ENCODE peak calls at places on chromosomes 1 and 21, in seven cellular contexts. One of them, this sample, is unnamed.

GRCh38 chr1:228206582-228207351 is 1.1 kb upstream of the OBSCN start:
- DNase-seq in adrenal gland: no peak
- DNase-seq in Peyer's patch: peak; percentile 40
- DNase-seq in thoracic aorta: no peak
- DNase-seq in tibial artery: peak; percentile 62
- DNase-seq in astrocyte of the spinal cord: no peak
- DNase-seq in HCT116: no peak
- DNase-seq in this sample: peak; percentile 44

GRCh38 chr1:54849219-54850081 is 37.5 kb downstream of the DHCR24 start:
- DNase-seq in astrocyte of the spinal cord: no peak
- DNase-seq in Peyer's patch: no peak
- DNase-seq in HCT116: no peak
- DNase-seq in thoracic aorta: no peak
- DNase-seq in tibial artery: peak; percentile 13
- DNase-seq in adrenal gland: no peak
- DNase-seq in this sample: no peak

GRCh38 chr1:56967900-56968832 is 2.4 kb upstream of the C8B start:
- DNase-seq in adrenal gland: no peak
- DNase-seq in tibial artery: no peak
- DNase-seq in HCT116: peak; percentile 7
- DNase-seq in Peyer's patch: no peak
- DNase-seq in astrocyte of the spinal cord: no peak
- DNase-seq in thoracic aorta: no peak
- DNase-seq in this sample: no peak

GRCh38 chr1:58586296-58586695 is 9.2 kb upstream of the TACSTD2 start:
- DNase-seq in tibial artery: no peak
- DNase-seq in Peyer's patch: no peak
- DNase-seq in HCT116: no peak
- DNase-seq in thoracic aorta: no peak
- DNase-seq in astrocyte of the spinal cord: no peak
- DNase-seq in adrenal gland: no peak
- DNase-seq in this sample: no peak

GRCh38 chr21:16794944-16795343 is 717.9 kb upstream of the CXADR start:
- DNase-seq in thoracic aorta: no peak
- DNase-seq in HCT116: no peak
- DNase-seq in adrenal gland: peak; percentile 86
- DNase-seq in Peyer's patch: no peak
- DNase-seq in astrocyte of the spinal cord: peak; percentile 94
- DNase-seq in tibial artery: no peak
- DNase-seq in this sample: peak; percentile 66

GRCh38 chr1:234970371-234970730 is 158.3 kb downstream of the TOMM20 start:
- DNase-seq in Peyer's patch: peak; percentile 37
- DNase-seq in adrenal gland: no peak
- DNase-seq in astrocyte of the spinal cord: peak; percentile 97
- DNase-seq in thoracic aorta: no peak
- DNase-seq in tibial artery: no peak
- DNase-seq in HCT116: no peak
- DNase-seq in this sample: no peak

GRCh38 chr1:246782120-246782900 is 58.1 kb downstream of the SCCPDH start:
- DNase-seq in astrocyte of the spinal cord: peak; percentile 81
- DNase-seq in tibial artery: peak; percentile 57
- DNase-seq in Peyer's patch: no peak
- DNase-seq in HCT116: no peak
- DNase-seq in adrenal gland: peak; percentile 55
- DNase-seq in thoracic aorta: no peak
- DNase-seq in this sample: peak; percentile 61

GRCh38 chr1:38094711-38095336 is 48.2 kb upstream of the POU3F1 start:
- DNase-seq in Peyer's patch: no peak
- DNase-seq in HCT116: no peak
- DNase-seq in tibial artery: no peak
- DNase-seq in adrenal gland: no peak
- DNase-seq in thoracic aorta: no peak
- DNase-seq in astrocyte of the spinal cord: no peak
- DNase-seq in this sample: no peak

GRCh38 chr1:154478639-154479038 is 23.4 kb upstream of the TDRD10 start:
- DNase-seq in adrenal gland: no peak
- DNase-seq in HCT116: no peak
- DNase-seq in thoracic aorta: no peak
- DNase-seq in astrocyte of the spinal cord: peak; percentile 30
- DNase-seq in tibial artery: no peak
- DNase-seq in Peyer's patch: no peak
- DNase-seq in this sample: no peak

GRCh38 chr1:86382878-86383277 is 13.2 kb downstream of the ODF2L start:
- DNase-seq in thoracic aorta: no peak
- DNase-seq in adrenal gland: no peak
- DNase-seq in Peyer's patch: no peak
- DNase-seq in tibial artery: no peak
- DNase-seq in astrocyte of the spinal cord: peak; percentile 15
- DNase-seq in HCT116: no peak
- DNase-seq in this sample: no peak

GRCh38 chr1:40450491-40451237 is 388 bp downstream of the ZFP69B start:
- DNase-seq in HCT116: no peak
- DNase-seq in adrenal gland: no peak
- DNase-seq in Peyer's patch: peak; percentile 64
- DNase-seq in astrocyte of the spinal cord: peak; percentile 76
- DNase-seq in tibial artery: no peak
- DNase-seq in thoracic aorta: no peak
- DNase-seq in this sample: no peak

GRCh38 chr1:70112838-70113237 is 92.5 kb downstream of the LRRC40 start:
- DNase-seq in astrocyte of the spinal cord: no peak
- DNase-seq in Peyer's patch: no peak
- DNase-seq in HCT116: no peak
- DNase-seq in tibial artery: no peak
- DNase-seq in thoracic aorta: no peak
- DNase-seq in adrenal gland: no peak
- DNase-seq in this sample: no peak

GRCh38 chr1:220544901-220545303 is 17.0 kb downstream of the MARK1 start:
- DNase-seq in thoracic aorta: no peak
- DNase-seq in Peyer's patch: no peak
- DNase-seq in adrenal gland: no peak
- DNase-seq in HCT116: no peak
- DNase-seq in astrocyte of the spinal cord: no peak
- DNase-seq in tibial artery: no peak
- DNase-seq in this sample: no peak

GRCh38 chr1:173097001-173097400 is 46.3 kb upstream of the TNFSF18 start:
- DNase-seq in tibial artery: no peak
- DNase-seq in thoracic aorta: no peak
- DNase-seq in Peyer's patch: no peak
- DNase-seq in HCT116: no peak
- DNase-seq in adrenal gland: no peak
- DNase-seq in astrocyte of the spinal cord: peak; percentile 21
- DNase-seq in this sample: no peak

GRCh38 chr1:177080564-177080963 is 83.9 kb downstream of the ASTN1 start:
- DNase-seq in tibial artery: no peak
- DNase-seq in adrenal gland: no peak
- DNase-seq in thoracic aorta: no peak
- DNase-seq in HCT116: no peak
- DNase-seq in Peyer's patch: no peak
- DNase-seq in astrocyte of the spinal cord: no peak
- DNase-seq in this sample: no peak

GRCh38 chr1:46549697-46550681 is 1.5 kb downstream of the KNCN start:
- DNase-seq in HCT116: no peak
- DNase-seq in adrenal gland: peak; percentile 4
- DNase-seq in astrocyte of the spinal cord: peak; percentile 25
- DNase-seq in Peyer's patch: peak; percentile 58
- DNase-seq in thoracic aorta: no peak
- DNase-seq in tibial artery: no peak
- DNase-seq in this sample: no peak

GRCh38 chr1:226635456-226635941 is 86.9 kb downstream of the STUM start:
- DNase-seq in tibial artery: peak; percentile 63
- DNase-seq in adrenal gland: no peak
- DNase-seq in HCT116: no peak
- DNase-seq in thoracic aorta: no peak
- DNase-seq in Peyer's patch: peak; percentile 63
- DNase-seq in astrocyte of the spinal cord: no peak
- DNase-seq in this sample: no peak

GRCh38 chr1:168121314-168122029 is 15.3 kb downstream of the GPR161 start:
- DNase-seq in adrenal gland: peak; percentile 54
- DNase-seq in Peyer's patch: peak; percentile 58
- DNase-seq in thoracic aorta: peak; percentile 14
- DNase-seq in HCT116: no peak
- DNase-seq in astrocyte of the spinal cord: peak; percentile 90
- DNase-seq in tibial artery: peak; percentile 94
- DNase-seq in this sample: peak; percentile 88

GRCh38 chr1:234532511-234532922 is 53.5 kb upstream of the TARBP1 start:
- DNase-seq in thoracic aorta: peak; percentile 28
- DNase-seq in tibial artery: peak; percentile 91
- DNase-seq in astrocyte of the spinal cord: no peak
- DNase-seq in HCT116: no peak
- DNase-seq in Peyer's patch: peak; percentile 48
- DNase-seq in adrenal gland: no peak
- DNase-seq in this sample: peak; percentile 87

GRCh38 chr1:213162338-213162737 is 111.3 kb downstream of the RPS6KC1 start:
- DNase-seq in Peyer's patch: no peak
- DNase-seq in HCT116: no peak
- DNase-seq in astrocyte of the spinal cord: peak; percentile 28
- DNase-seq in thoracic aorta: no peak
- DNase-seq in adrenal gland: peak; percentile 67
- DNase-seq in tibial artery: peak; percentile 72
- DNase-seq in this sample: no peak

GRCh38 chr1:15101801-15102200 is 51.7 kb upstream of the TMEM51 start:
- DNase-seq in astrocyte of the spinal cord: no peak
- DNase-seq in thoracic aorta: no peak
- DNase-seq in HCT116: no peak
- DNase-seq in Peyer's patch: no peak
- DNase-seq in tibial artery: no peak
- DNase-seq in adrenal gland: no peak
- DNase-seq in this sample: no peak

GRCh38 chr1:218380125-218380977 is 35.2 kb downstream of the TGFB2 start:
- DNase-seq in thoracic aorta: no peak
- DNase-seq in adrenal gland: no peak
- DNase-seq in Peyer's patch: no peak
- DNase-seq in HCT116: no peak
- DNase-seq in astrocyte of the spinal cord: peak; percentile 83
- DNase-seq in tibial artery: no peak
- DNase-seq in this sample: no peak

GRCh38 chr1:24898152-24898908 is 31.7 kb downstream of the RUNX3 start:
- DNase-seq in HCT116: peak; percentile 10
- DNase-seq in adrenal gland: peak; percentile 62
- DNase-seq in astrocyte of the spinal cord: peak; percentile 15
- DNase-seq in Peyer's patch: peak; percentile 80
- DNase-seq in tibial artery: peak; percentile 60
- DNase-seq in thoracic aorta: no peak
- DNase-seq in this sample: no peak

GRCh38 chr21:36122977-36123376 is 11.9 kb upstream of the CBR3 start:
- DNase-seq in thoracic aorta: no peak
- DNase-seq in Peyer's patch: no peak
- DNase-seq in astrocyte of the spinal cord: no peak
- DNase-seq in HCT116: no peak
- DNase-seq in tibial artery: peak; percentile 28
- DNase-seq in adrenal gland: no peak
- DNase-seq in this sample: no peak

GRCh38 chr1:21027805-21028204 is 148.9 kb downstream of the EIF4G3 start:
- DNase-seq in HCT116: no peak
- DNase-seq in Peyer's patch: peak; percentile 69
- DNase-seq in adrenal gland: no peak
- DNase-seq in tibial artery: no peak
- DNase-seq in astrocyte of the spinal cord: no peak
- DNase-seq in thoracic aorta: no peak
- DNase-seq in this sample: no peak

GRCh38 chr1:59355361-59355760 is 58.5 kb downstream of the FGGY start:
- DNase-seq in astrocyte of the spinal cord: no peak
- DNase-seq in tibial artery: no peak
- DNase-seq in Peyer's patch: no peak
- DNase-seq in HCT116: no peak
- DNase-seq in adrenal gland: no peak
- DNase-seq in thoracic aorta: no peak
- DNase-seq in this sample: no peak

GRCh38 chr1:244347942-244348341 is 103.8 kb downstream of the ADSS2 start:
- DNase-seq in HCT116: no peak
- DNase-seq in adrenal gland: no peak
- DNase-seq in thoracic aorta: no peak
- DNase-seq in astrocyte of the spinal cord: no peak
- DNase-seq in Peyer's patch: peak; percentile 71
- DNase-seq in tibial artery: no peak
- DNase-seq in this sample: peak; percentile 36

GRCh38 chr1:26278835-26279597 is 870 bp upstream of the SH3BGRL3 start:
- DNase-seq in adrenal gland: no peak
- DNase-seq in HCT116: no peak
- DNase-seq in tibial artery: peak; percentile 87
- DNase-seq in thoracic aorta: no peak
- DNase-seq in Peyer's patch: peak; percentile 75
- DNase-seq in astrocyte of the spinal cord: peak; percentile 42
- DNase-seq in this sample: peak; percentile 83

GRCh38 chr1:56590520-56591011 is 11.2 kb upstream of the PLPP3 start:
- DNase-seq in tibial artery: no peak
- DNase-seq in thoracic aorta: no peak
- DNase-seq in adrenal gland: no peak
- DNase-seq in astrocyte of the spinal cord: no peak
- DNase-seq in HCT116: no peak
- DNase-seq in Peyer's patch: no peak
- DNase-seq in this sample: no peak

GRCh38 chr1:99552215-99552614 is 93.7 kb upstream of the PALMD start:
- DNase-seq in tibial artery: no peak
- DNase-seq in Peyer's patch: no peak
- DNase-seq in HCT116: no peak
- DNase-seq in astrocyte of the spinal cord: no peak
- DNase-seq in adrenal gland: no peak
- DNase-seq in thoracic aorta: no peak
- DNase-seq in this sample: no peak
- H3K4me3 ChIP-seq in tibial artery: no peak overlapping the region
- H3K4me3 ChIP-seq in Peyer's patch: no peak overlapping the region
- H3K4me3 ChIP-seq in HCT116: no peak overlapping the region
- H3K4me3 ChIP-seq in astrocyte of the spinal cord: no peak overlapping the region
- H3K4me3 ChIP-seq in adrenal gland: no peak overlapping the region
- H3K4me3 ChIP-seq in thoracic aorta: no peak overlapping the region
- H3K4me3 ChIP-seq in this sample: no peak overlapping the region

DNA sequence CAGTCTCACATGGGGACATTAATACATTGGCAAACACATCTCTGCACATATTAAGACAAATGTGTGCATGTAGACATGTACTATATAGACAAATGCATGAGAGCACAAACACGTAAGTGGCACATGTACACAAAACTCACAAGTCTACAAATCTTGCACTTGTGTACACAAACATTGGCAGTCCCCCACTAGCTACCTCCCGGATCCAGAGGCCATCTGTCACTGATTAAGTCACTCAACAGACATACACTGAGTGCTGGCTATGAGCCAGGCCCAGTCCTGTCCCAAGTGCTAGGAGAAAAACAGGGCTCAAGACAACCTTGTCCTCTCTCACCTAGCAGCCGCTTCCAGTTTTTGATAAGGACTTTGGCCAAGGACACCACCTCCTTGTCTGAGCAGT is 7.0 kb downstream of the TCEA3 start:
- DNase-seq in HCT116: no peak
- DNase-seq in astrocyte of the spinal cord: no peak
- DNase-seq in adrenal gland: peak; percentile 83
- DNase-seq in tibial artery: no peak
- DNase-seq in thoracic aorta: no peak
- DNase-seq in Peyer's patch: peak; percentile 58
- DNase-seq in this sample: no peak
- H3K4me3 ChIP-seq in HCT116: no peak overlapping the region
- H3K4me3 ChIP-seq in astrocyte of the spinal cord: no peak overlapping the region
- H3K4me3 ChIP-seq in adrenal gland: no peak overlapping the region
- H3K4me3 ChIP-seq in tibial artery: no peak overlapping the region
- H3K4me3 ChIP-seq in thoracic aorta: no peak overlapping the region
- H3K4me3 ChIP-seq in Peyer's patch: no peak overlapping the region
- H3K4me3 ChIP-seq in this sample: no peak overlapping the region

GRCh38 chr1:6288026-6288425 is 27.1 kb upstream of the GPR153 start:
- DNase-seq in astrocyte of the spinal cord: no peak
- DNase-seq in thoracic aorta: no peak
- DNase-seq in adrenal gland: no peak
- DNase-seq in HCT116: no peak
- DNase-seq in tibial artery: no peak
- DNase-seq in Peyer's patch: no peak
- DNase-seq in this sample: no peak
- H3K4me3 ChIP-seq in astrocyte of the spinal cord: no peak overlapping the region
- H3K4me3 ChIP-seq in thoracic aorta: peak overlapping the region; percentile 31
- H3K4me3 ChIP-seq in adrenal gland: no peak overlapping the region
- H3K4me3 ChIP-seq in HCT116: no peak overlapping the region
- H3K4me3 ChIP-seq in tibial artery: no peak overlapping the region
- H3K4me3 ChIP-seq in Peyer's patch: no peak overlapping the region
- H3K4me3 ChIP-seq in this sample: no peak overlapping the region

GRCh38 chr1:208599063-208599462 is 354.9 kb upstream of the PLXNA2 start:
- DNase-seq in astrocyte of the spinal cord: no peak
- DNase-seq in thoracic aorta: no peak
- DNase-seq in HCT116: no peak
- DNase-seq in adrenal gland: no peak
- DNase-seq in tibial artery: no peak
- DNase-seq in Peyer's patch: no peak
- DNase-seq in this sample: no peak
- H3K4me3 ChIP-seq in astrocyte of the spinal cord: no peak overlapping the region
- H3K4me3 ChIP-seq in thoracic aorta: no peak overlapping the region
- H3K4me3 ChIP-seq in HCT116: no peak overlapping the region
- H3K4me3 ChIP-seq in adrenal gland: no peak overlapping the region
- H3K4me3 ChIP-seq in tibial artery: no peak overlapping the region
- H3K4me3 ChIP-seq in Peyer's patch: no peak overlapping the region
- H3K4me3 ChIP-seq in this sample: no peak overlapping the region

This sample was measured in right atrium auricular region.